ENCODE peak calls at places on chromosomes 1 and 21, in six cellular contexts. T, I, J, R, Q and L are unnamed samples.

GRCh38 chr1:60388092-60388987 is 314.8 kb upstream of the C1orf87 start:
- DNase-seq in T (no peak), Q (no peak), J (no peak), R (no peak), I (no peak), L (no peak)

GRCh38 chr1:108502624-108503023 is 52.5 kb downstream of the NBPF6 start:
- DNase-seq in T (no peak), I (no peak), J (no peak), R (no peak), Q (no peak), L (no peak)

GRCh38 chr21:31945116-31945515 is 72.3 kb downstream of the HUNK start:
- DNase-seq in J (no peak), Q (no peak), I (no peak), T (no peak), R (no peak), L (no peak)

GRCh38 chr1:221478050-221478949 is 263.6 kb downstream of the DUSP10 start:
- DNase-seq in J (peak; percentile 58), T (peak; percentile 14), I (peak; percentile 8), R (peak; percentile 46), Q (peak; percentile 12), L (peak; percentile 5)

GRCh38 chr1:43878854-43879253 is 54.7 kb upstream of the ARTN start:
- DNase-seq in T (no peak), R (no peak), I (no peak), Q (no peak), J (no peak), L (no peak)

GRCh38 chr1:230592848-230593247 is 49.4 kb upstream of the COG2 start:
- DNase-seq in J (no peak), R (no peak), T (no peak), Q (no peak), I (no peak), L (no peak)

GRCh38 chr21:42523211-42523610 is 9.6 kb downstream of the SLC37A1 start:
- DNase-seq in Q (no peak), T (no peak), R (no peak), I (no peak), J (no peak), L (no peak)

GRCh38 chr21:29372063-29372802 is 73.5 kb downstream of the BACH1 start:
- DNase-seq in I (peak; percentile 77), R (peak; percentile 48), T (peak; percentile 12), Q (peak; percentile 78), J (peak; percentile 50), L (peak; percentile 24)

GRCh38 chr1:204462229-204462561 is 32.4 kb downstream of the PIK3C2B start:
- DNase-seq in J (no peak), Q (no peak), R (no peak), I (peak; percentile 53), T (no peak), L (no peak)

GRCh38 chr1:101474039-101474665 is 237.3 kb downstream of the S1PR1 start:
- DNase-seq in R (no peak), J (peak; percentile 8), I (peak; percentile 22), Q (peak; percentile 16), T (no peak), L (no peak)

GRCh38 chr1:212689196-212689710 is 10.4 kb downstream of the BATF3 start:
- DNase-seq in J (no peak), I (no peak), Q (no peak), T (no peak), R (no peak), L (no peak)

GRCh38 chr1:1175221-1176062 is 1.8 kb downstream of the TTLL10 start:
- DNase-seq in I (no peak), J (peak; percentile 28), R (no peak), T (no peak), Q (no peak), L (no peak)

GRCh38 chr21:44390886-44391285 is 37.5 kb downstream of the TRPM2 start:
- DNase-seq in R (no peak), T (no peak), Q (no peak), J (peak; percentile 11), I (no peak), L (no peak)

GRCh38 chr1:33349081-33349759 is 28.3 kb upstream of the A3GALT2 start:
- DNase-seq in J (peak; percentile 89), T (peak; percentile 50), R (peak; percentile 74), Q (no peak), I (peak; percentile 76), L (peak; percentile 51)

GRCh38 chr1:201676061-201676644 is 137.2 kb downstream of the NAV1 start:
- DNase-seq in R (no peak), Q (no peak), J (no peak), I (no peak), T (no peak), L (no peak)

GRCh38 chr1:194289569-194290266 is 1103.3 kb upstream of the B3GALT2 start:
- DNase-seq in Q (no peak), J (no peak), R (no peak), I (no peak), T (no peak), L (peak; percentile 10)

GRCh38 chr1:56490619-56491018 is 88.7 kb downstream of the PLPP3 start:
- DNase-seq in Q (no peak), J (no peak), R (no peak), I (no peak), T (no peak), L (no peak)

GRCh38 chr21:28615276-28615675 is 377.4 kb downstream of the LTN1 start:
- DNase-seq in J (no peak), R (no peak), I (no peak), T (no peak), Q (no peak), L (no peak)

GRCh38 chr1:27342778-27343638 is 1.2 kb downstream of the SYTL1 start:
- DNase-seq in R (no peak), I (peak; percentile 68), T (peak; percentile 58), J (no peak), Q (peak; percentile 52), L (no peak)

GRCh38 chr21:27536319-27536718 is 569.4 kb upstream of the ADAMTS5 start:
- DNase-seq in J (no peak), R (no peak), Q (no peak), I (no peak), T (no peak), L (no peak)

GRCh38 chr1:151968058-151968457 is 25.6 kb downstream of the S100A10 start:
- DNase-seq in R (peak; percentile 67), I (peak; percentile 51), Q (peak; percentile 66), T (no peak), J (no peak), L (no peak)

GRCh38 chr1:22383526-22384291 is 67.9 kb upstream of the ZBTB40 start:
- DNase-seq in R (no peak), I (peak; percentile 68), T (no peak), Q (no peak), J (no peak), L (no peak)

GRCh38 chr1:46490603-46491499 is 1.2 kb downstream of the DMBX1 start:
- DNase-seq in T (no peak), I (no peak), J (no peak), Q (no peak), R (peak; percentile 69), L (no peak)

GRCh38 chr21:29658934-29659203 is 280.9 kb downstream of the GRIK1 start:
- DNase-seq in R (no peak), J (no peak), Q (no peak), I (no peak), T (no peak), L (no peak)

GRCh38 chr1:32817159-32817814 is at the start of the genes S100PBP and YARS1:
- DNase-seq in I (peak; percentile 99), R (peak; percentile 100), Q (peak; percentile 95), J (peak; percentile 99), T (peak; percentile 92), L (peak; percentile 91)

GRCh38 chr21:39000496-39000895 is 182.8 kb downstream of the PSMG1 start:
- DNase-seq in I (no peak), J (no peak), Q (no peak), T (no peak), R (no peak), L (no peak)

DNA sequence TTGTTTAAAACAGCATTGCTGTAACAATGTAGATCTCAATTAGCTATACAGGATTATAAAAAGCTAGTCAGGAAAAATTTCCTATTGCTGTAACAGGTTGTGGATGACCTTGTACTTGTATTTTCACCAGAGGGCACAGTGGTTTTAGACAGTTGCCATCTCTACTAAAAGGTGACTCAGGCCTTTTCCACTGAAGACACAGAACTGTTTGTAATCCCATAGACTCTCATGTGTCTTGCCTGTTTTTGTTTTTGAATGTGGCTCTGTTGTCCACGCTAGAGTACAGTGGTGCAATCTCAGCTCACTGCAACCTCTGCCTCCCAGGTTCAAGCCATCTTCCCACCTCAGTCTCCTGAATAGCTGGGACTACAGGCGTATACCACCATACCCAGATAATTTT is 5.9 kb downstream of the MTFR1L start:
- DNase-seq in R (no peak), T (no peak), I (no peak), Q (peak; percentile 58), J (no peak), L (no peak)
- TF ChIP-seq POLR2AphosphoS5 in R (no peak), T (no peak), I (no peak), Q (no peak), J (no peak), L (no peak)

GRCh38 chr1:37994886-37995566 is 5.2 kb upstream of the SF3A3 start:
- DNase-seq in T (no peak), R (no peak), Q (no peak), I (no peak), J (no peak), L (no peak)
- TF ChIP-seq TAF1 in T (no peak), R (no peak), Q (no peak), I (no peak), J (no peak), L (no peak)

DNA sequence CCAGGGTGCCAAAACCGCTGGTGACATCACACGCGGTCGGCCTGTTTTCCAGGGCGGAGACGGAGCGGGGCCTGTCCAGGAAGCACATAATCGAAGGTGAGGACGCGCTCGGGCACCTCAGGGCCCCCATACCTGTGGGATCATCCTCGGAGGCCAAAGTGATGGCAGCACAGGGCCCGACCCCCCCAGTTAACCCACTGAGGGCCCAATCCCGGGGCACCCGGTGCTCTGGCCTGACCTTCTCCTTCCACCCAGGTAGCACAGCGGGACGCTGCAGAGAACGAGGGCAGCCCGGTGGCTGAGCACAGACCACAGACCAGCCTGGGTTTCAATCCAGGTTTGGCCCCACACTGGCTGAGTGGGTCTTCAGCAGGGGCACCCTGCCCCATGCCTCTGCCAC is 43.3 kb downstream of the KCNAB2 start:
- DNase-seq in T (no peak), J (no peak), R (no peak), Q (no peak), I (no peak), L (no peak)
- TF ChIP-seq POLR2AphosphoS5 in T (no peak), J (no peak), R (no peak), Q (no peak), I (no peak), L (no peak)

DNA sequence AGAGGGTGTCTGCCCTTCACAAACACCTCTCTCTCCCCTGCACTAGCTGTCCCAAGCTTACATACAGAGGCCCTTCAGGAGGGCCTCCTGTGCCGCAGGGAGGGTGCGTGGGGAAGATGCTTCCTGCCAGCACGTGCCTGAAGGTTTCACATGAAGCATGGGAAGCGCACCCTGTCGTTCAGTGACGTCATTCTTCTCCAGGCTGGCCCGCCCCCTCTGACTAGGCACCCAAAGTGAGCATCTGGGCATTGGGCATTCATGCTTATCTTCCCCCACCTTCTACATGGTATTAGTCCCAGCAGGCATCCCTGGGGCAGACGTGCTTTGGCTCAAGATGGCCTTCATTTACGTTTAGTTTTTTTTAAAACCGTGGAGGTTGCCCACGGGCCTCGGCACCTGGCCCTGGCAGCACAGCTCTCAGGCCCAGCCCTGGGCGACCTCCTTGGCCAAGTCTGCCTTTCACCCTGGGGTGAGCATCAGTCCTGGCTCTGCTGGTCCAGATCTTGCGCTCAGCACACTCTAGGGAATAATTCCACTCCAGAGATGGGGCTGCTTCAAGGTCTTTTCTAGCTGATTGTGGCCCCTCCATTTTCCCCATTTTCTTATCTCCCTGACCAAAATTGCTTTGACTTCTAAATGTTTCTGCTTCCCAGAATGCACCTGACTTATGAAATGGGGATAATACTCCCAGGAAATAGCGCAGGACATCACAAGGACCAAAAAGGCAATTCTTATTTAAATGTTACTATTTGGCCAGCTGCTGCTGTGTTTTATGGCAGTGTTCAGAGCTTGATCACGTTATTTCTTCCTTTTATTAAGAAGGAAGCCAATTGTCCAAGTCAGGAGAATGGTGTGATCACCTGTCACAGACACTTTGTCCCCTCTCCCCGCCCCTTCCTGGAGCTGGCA is 6.1 kb downstream of the NPPA start:
- DNase-seq in J (peak; percentile 56), Q (no peak), T (no peak), I (no peak), R (no peak), L (no peak)
- TF ChIP-seq TAF1 in J (no peak), Q (no peak), T (no peak), I (no peak), R (no peak), L (no peak)